ENCODE peak calls at places on chromosomes 12 and 14, in four cellular contexts. M is AG08396, L is GM04504, B is NCI-H1092 treated with DMSO at 0.1 percent for 48 hours. Z is an unnamed sample.

GRCh38 chr14:64438181-64438839 is 27.0 kb upstream of the AKAP5 start:
- DNase-seq in B (no peak), L (peak; percentile 65), M (peak; percentile 64), Z (peak; percentile 97)

GRCh38 chr14:69260979-69261605 is 1.1 kb downstream of the GALNT16 start:
- DNase-seq in B (no peak), L (no peak), M (peak; percentile 57), Z (no peak)

GRCh38 chr12:1595026-1595561 is 713 bp upstream of the FBXL14 start:
- DNase-seq in B (no peak), M (no peak), L (no peak), Z (no peak)

GRCh38 chr14:102195446-102195845 is 55.7 kb downstream of the WDR20 start:
- DNase-seq in L (no peak), M (no peak), B (no peak), Z (no peak)

GRCh38 chr14:50319721-50320120 is 7.6 kb downstream of the DMAC2L start:
- DNase-seq in M (no peak), B (no peak), L (no peak), Z (no peak)

GRCh38 chr14:103552011-103552797 is 10.3 kb downstream of the BAG5 start:
- DNase-seq in L (no peak), M (peak; percentile 73), B (no peak), Z (no peak)

GRCh38 chr14:64671591-64671990 is 32.6 kb upstream of the PLEKHG3 start:
- DNase-seq in B (peak; percentile 61), L (no peak), M (peak; percentile 70), Z (peak; percentile 96)

GRCh38 chr14:104742586-104743455 is 10.1 kb upstream of the SIVA1 start:
- DNase-seq in L (no peak), B (no peak), M (no peak), Z (no peak)

GRCh38 chr12:75690556-75690955 is 179.1 kb upstream of the KRR1 start:
- DNase-seq in B (no peak), M (peak; percentile 79), L (peak; percentile 94), Z (peak; percentile 41)

GRCh38 chr12:50725011-50725899 is 38.6 kb upstream of the ATF1 start:
- DNase-seq in L (no peak), M (no peak), B (peak; percentile 20), Z (no peak)

GRCh38 chr14:51394391-51394790 is 154.3 kb downstream of the TMX1 start:
- DNase-seq in B (peak; percentile 8), M (peak; percentile 21), L (peak; percentile 92), Z (no peak)

GRCh38 chr14:100619382-100620305 is 32.4 kb upstream of the BEGAIN start:
- DNase-seq in L (no peak), M (no peak), B (no peak), Z (no peak)

GRCh38 chr12:69351462-69352236 is 3.5 kb downstream of the LYZ start:
- DNase-seq in L (no peak), B (no peak), M (no peak), Z (no peak)

GRCh38 chr14:65465584-65465983 is 53.1 kb downstream of the FUT8 start:
- DNase-seq in M (no peak), L (no peak), B (no peak), Z (no peak)

GRCh38 chr14:58637040-58637390 is 747 bp upstream of the DACT1 start:
- DNase-seq in L (peak; percentile 37), B (no peak), M (peak; percentile 80), Z (peak; percentile 54)

GRCh38 chr14:70804556-70805162 is 4.7 kb downstream of the MAP3K9 start:
- DNase-seq in M (peak; percentile 35), L (no peak), B (no peak), Z (no peak)

GRCh38 chr14:54189358-54190354 is 207.2 kb upstream of the CDKN3 start:
- DNase-seq in B (no peak), L (no peak), M (peak; percentile 48), Z (peak; percentile 84)

GRCh38 chr12:90959538-90960139 is 4.7 kb upstream of the CCER1 start:
- DNase-seq in B (peak; percentile 8), L (no peak), M (peak; percentile 34), Z (peak; percentile 35)

GRCh38 chr14:69708586-69709169 is 58.3 kb upstream of the SRSF5 start:
- DNase-seq in M (no peak), L (no peak), B (peak; percentile 55), Z (no peak)